ENCODE peak calls at places on chromosomes 13 and 19, in four cellular contexts. D, K, Q and I are unnamed samples.

GRCh38 chr13:27024062-27024461 is 147.5 kb downstream of the USP12 start:
- DNase-seq in D (no peak), K (peak; percentile 52), Q (peak; percentile 25), I (no peak)

GRCh38 chr19:14434543-14435319 is 1.6 kb downstream of the PKN1 start:
- DNase-seq in D (peak; percentile 86), K (peak; percentile 52), Q (peak; percentile 82), I (peak; percentile 12)

GRCh38 chr13:20828540-20829364 is 55.0 kb upstream of the EEF1AKMT1 start:
- DNase-seq in D (peak; percentile 77), K (no peak), Q (peak; percentile 72), I (peak; percentile 47)

GRCh38 chr19:51259348-51260245 is 8.7 kb downstream of the SIGLECL1 start:
- DNase-seq in D (peak; percentile 36), K (no peak), Q (peak; percentile 16), I (no peak)

GRCh38 chr13:44146162-44146561 is 227.5 kb upstream of the SERP2 start:
- DNase-seq in D (no peak), K (no peak), Q (no peak), I (no peak)

GRCh38 chr19:49849433-49850220 is 1.3 kb upstream of the PTOV1 start:
- DNase-seq in D (no peak), K (no peak), Q (no peak), I (no peak)

GRCh38 chr19:17262557-17262956 is 2.0 kb downstream of the USHBP1 start:
- DNase-seq in D (no peak), K (no peak), Q (no peak), I (no peak)

GRCh38 chr19:6540918-6541689 is 10.3 kb downstream of the TNFSF9 start:
- DNase-seq in D (peak; percentile 4), K (no peak), Q (no peak), I (no peak)

GRCh38 chr19:42323852-42324654 is 1.4 kb upstream of the MEGF8 start:
- DNase-seq in D (no peak), K (no peak), Q (no peak), I (no peak)

GRCh38 chr19:38778733-38779132 is 5.4 kb upstream of the LGALS7 start:
- DNase-seq in D (no peak), K (no peak), Q (no peak), I (no peak)

GRCh38 chr19:2578391-2578826 is 102.5 kb downstream of the GADD45B start:
- DNase-seq in D (peak; percentile 79), K (no peak), Q (peak; percentile 67), I (peak; percentile 44)

GRCh38 chr19:16185925-16186234 is 670 bp downstream of the FAM32A start:
- DNase-seq in D (no peak), K (no peak), Q (no peak), I (no peak)

GRCh38 chr19:34269081-34269480 is 14.7 kb downstream of the GARRE1 start:
- DNase-seq in D (no peak), K (no peak), Q (no peak), I (no peak)

GRCh38 chr13:46860734-46861133 is 36.1 kb downstream of the HTR2A start:
- DNase-seq in D (no peak), K (no peak), Q (no peak), I (no peak)

GRCh38 chr19:31296741-31297390 is 52.4 kb downstream of the TSHZ3 start:
- DNase-seq in D (no peak), K (no peak), Q (no peak), I (no peak)

GRCh38 chr19:35120492-35120891 is 4.9 kb downstream of the FXYD3 start:
- DNase-seq in D (peak; percentile 79), K (peak; percentile 41), Q (peak; percentile 62), I (peak; percentile 5)

GRCh38 chr19:43439183-43440063 is 24.7 kb downstream of the TEX101 start:
- DNase-seq in D (peak; percentile 80), K (peak; percentile 36), Q (no peak), I (no peak)

GRCh38 chr13:94483970-94484369 is 4.5 kb upstream of the DCT start:
- DNase-seq in D (no peak), K (no peak), Q (no peak), I (no peak)

GRCh38 chr13:75360170-75360569 is 121.8 kb downstream of the TBC1D4 start:
- DNase-seq in D (no peak), K (no peak), Q (no peak), I (no peak)

GRCh38 chr13:46050771-46051170 is 1.8 kb downstream of the ZC3H13 start:
- DNase-seq in D (no peak), K (no peak), Q (no peak), I (no peak)

GRCh38 chr19:46287585-46287984 is 9.3 kb upstream of the HIF3A start:
- DNase-seq in D (no peak), K (no peak), Q (peak; percentile 37), I (no peak)

GRCh38 chr13:38990693-38991092 is at the start of gene STOML3:
- DNase-seq in D (no peak), K (no peak), Q (peak; percentile 2), I (no peak)

GRCh38 chr13:96294930-96295657 is 205.2 kb downstream of the HS6ST3 start:
- DNase-seq in D (no peak), K (no peak), Q (no peak), I (no peak)

GRCh38 chr13:32423592-32423991 is 4.3 kb downstream of the N4BP2L1 start:
- DNase-seq in D (no peak), K (no peak), Q (no peak), I (no peak)

GRCh38 chr13:24614306-24615080 is 65.7 kb upstream of the ATP12A start:
- DNase-seq in D (no peak), K (no peak), Q (no peak), I (no peak)

GRCh38 chr13:40096357-40096911 is 441.0 kb downstream of the COG6 start:
- DNase-seq in D (no peak), K (no peak), Q (no peak), I (no peak)

GRCh38 chr19:17475541-17476115 is 5.3 kb downstream of the SLC27A1 start:
- DNase-seq in D (peak; percentile 37), K (no peak), Q (no peak), I (peak; percentile 15)

GRCh38 chr13:107554355-107554905 is 660.9 kb downstream of the LIG4 start:
- DNase-seq in D (no peak), K (no peak), Q (no peak), I (no peak)

GRCh38 chr13:58620171-58620570 is 988.6 kb downstream of the PCDH17 start:
- DNase-seq in D (no peak), K (no peak), Q (no peak), I (no peak)

GRCh38 chr13:30334663-30335386 is 27.5 kb upstream of the KATNAL1 start:
- DNase-seq in D (peak; percentile 22), K (no peak), Q (peak; percentile 33), I (no peak)

DNA sequence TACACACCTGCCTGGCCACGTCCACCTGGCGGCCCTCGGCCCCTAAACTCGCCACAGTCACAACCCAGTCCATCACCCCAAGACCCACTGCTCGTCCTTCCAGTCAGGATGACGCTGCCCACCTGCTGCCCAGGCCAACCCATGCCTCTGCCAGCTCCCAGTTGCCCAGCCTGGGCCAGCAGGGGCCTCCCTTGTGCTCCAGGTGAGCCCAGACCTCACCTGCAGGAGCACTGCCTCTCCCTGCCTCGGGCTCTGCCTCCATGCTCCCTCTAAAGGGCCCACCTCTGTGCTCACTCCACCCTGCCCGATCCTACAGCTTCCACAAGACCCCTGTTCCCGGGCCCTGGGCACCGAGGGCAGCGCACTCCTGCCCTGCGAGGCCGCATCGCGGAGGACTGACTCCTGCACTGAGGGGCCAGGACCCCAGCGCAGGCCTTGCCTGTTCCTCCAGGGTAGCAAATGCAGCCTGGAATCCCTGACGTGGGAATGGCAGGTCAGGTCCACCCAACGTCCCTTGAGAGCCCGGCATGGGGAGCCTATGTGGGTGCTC is 8.0 kb upstream of the CACTIN start:
- DNase-seq in D (no peak), K (no peak), Q (no peak), I (no peak)
- H3K4me3 ChIP-seq in D (no peak overlapping the region), K (no peak overlapping the region), Q (no peak overlapping the region), I (no peak overlapping the region)

GRCh38 chr19:10655457-10656312 is 1.5 kb downstream of the ILF3 start:
- DNase-seq in D (peak; percentile 23), K (no peak), Q (peak; percentile 49), I (no peak)
- TF ChIP-seq CTCF in D (peak; percentile 13), K (peak; percentile 28), Q (peak; percentile 7), I (no peak)

GRCh38 chr13:113813749-113814434 is 50.0 kb downstream of the GAS6 start:
- DNase-seq in D (peak; percentile 65), K (no peak), Q (no peak), I (no peak)

GRCh38 chr13:113812140-113813036 is 51.5 kb downstream of the GAS6 start:
- DNase-seq in D (no peak), K (no peak), Q (no peak), I (no peak)

GRCh38 chr13:113814435-113814821 is 49.4 kb downstream of the GAS6 start:
- DNase-seq in D (peak; percentile 57), K (no peak), Q (peak; percentile 33), I (peak; percentile 36)

GRCh38 chr13:113811081-113811928 is 52.3 kb downstream of the TMEM255B start:
- DNase-seq in D (no peak), K (no peak), Q (no peak), I (no peak)

GRCh38 chr13:113813070-113813748 is 50.7 kb downstream of the GAS6 start:
- DNase-seq in D (no peak), K (no peak), Q (no peak), I (no peak)
- H3K4me3 ChIP-seq in D (no peak overlapping the region), K (no peak overlapping the region), Q (no peak overlapping the region), I (no peak overlapping the region)

DNA sequence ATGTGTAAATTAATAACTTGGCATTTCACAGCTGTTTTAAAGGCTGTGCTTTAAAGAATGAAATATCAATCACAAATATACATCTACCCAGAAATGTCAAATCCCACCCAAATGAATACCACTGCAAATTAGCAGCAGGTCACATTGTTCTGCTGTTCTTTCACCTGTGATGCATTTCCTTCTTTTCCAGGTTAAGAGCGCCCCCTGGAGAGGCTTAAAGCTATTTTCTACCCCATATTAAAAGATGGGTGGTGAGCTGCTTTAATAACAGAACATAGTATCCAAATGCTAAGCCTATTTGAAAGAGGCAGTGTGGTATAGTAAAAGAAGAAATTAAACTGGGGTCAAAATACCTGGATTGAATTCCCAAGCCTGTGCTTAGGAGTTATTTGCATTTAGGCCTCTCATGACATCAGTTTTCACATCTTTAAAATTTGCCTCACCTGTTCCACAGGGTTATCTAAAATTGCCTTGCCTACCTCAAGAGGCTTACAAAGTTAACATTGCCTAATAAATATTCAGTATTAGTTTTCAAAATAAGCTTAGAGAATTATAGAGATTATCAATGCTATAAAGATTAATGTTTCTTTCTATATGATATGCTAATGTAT is 396.9 kb upstream of the SLITRK5 start:
- DNase-seq in D (peak; percentile 43), K (no peak), Q (peak; percentile 50), I (peak; percentile 49)
- TF ChIP-seq CTCF in D (peak; percentile 55), K (peak; percentile 33), Q (peak; percentile 64), I (peak; percentile 74)

GRCh38 chr13:51168623-51169022 is 53.6 kb upstream of the FAM124A start:
- DNase-seq in D (no peak), K (no peak), Q (no peak), I (no peak)
- H3K4me3 ChIP-seq in D (no peak overlapping the region), K (no peak overlapping the region), Q (no peak overlapping the region), I (no peak overlapping the region)